ENCODE peak calls at places on chromosomes 16 and 17, in nine cellular contexts. P is Peyer's patch, R is spleen, I is stomach, W is adrenal gland, M is sigmoid colon, K is endothelial cell of umbilical vein, V is HepG2, A is HCT116. O is an unnamed sample.
A peak's percentile ranks its signal among the peaks of the same experiment; 100 is the strongest.

GRCh38 chr16:30760577-30761426 is 1.1 kb downstream of the CFAP119 start:
- DNase-seq in A (no peak), M (no peak), K (no peak), I (no peak), W (no peak), V (no peak), P (no peak), R (no peak), O (no peak)

GRCh38 chr17:45646288-45646988 is 137.7 kb upstream of the CRHR1 start:
- DNase-seq in W (no peak), R (peak; percentile 29), V (peak; percentile 27), I (no peak), P (no peak), A (no peak), K (no peak), M (no peak), O (no peak)

GRCh38 chr17:40963838-40964237 is 2.9 kb downstream of the KRT39 start:
- DNase-seq in V (no peak), W (no peak), M (no peak), A (no peak), K (peak; percentile 14), I (no peak), P (no peak), R (no peak), O (no peak)

GRCh38 chr16:23976091-23977001 is 140.6 kb downstream of the PRKCB start:
- DNase-seq in I (no peak), K (no peak), R (no peak), W (no peak), V (no peak), P (no peak), A (no peak), M (no peak), O (no peak)

GRCh38 chr16:17470871-17471744 is at the start of gene XYLT1:
- DNase-seq in P (peak; percentile 66), A (no peak), M (peak; percentile 94), I (peak; percentile 46), K (no peak), V (no peak), W (peak; percentile 79), R (peak; percentile 88), O (peak; percentile 77)

GRCh38 chr17:20852541-20853370 is 190.1 kb downstream of the USP22 start:
- DNase-seq in I (no peak), R (peak; percentile 72), P (no peak), V (no peak), W (no peak), K (no peak), M (peak; percentile 75), A (no peak), O (peak; percentile 46)

GRCh38 chr16:67883872-67884261 is 818 bp upstream of the NRN1L start:
- DNase-seq in W (peak; percentile 61), A (peak; percentile 29), I (peak; percentile 76), R (peak; percentile 92), V (peak; percentile 51), K (peak; percentile 48), M (peak; percentile 80), P (peak; percentile 77), O (peak; percentile 48)

GRCh38 chr16:12272264-12272663 is 295.7 kb downstream of the SNX29 start:
- DNase-seq in P (no peak), A (no peak), M (no peak), K (no peak), W (no peak), V (no peak), I (no peak), R (no peak), O (no peak)

GRCh38 chr16:29665294-29666077 is 2.4 kb downstream of the SPN start:
- DNase-seq in P (no peak), I (no peak), V (no peak), W (no peak), K (no peak), A (no peak), M (no peak), R (peak; percentile 76), O (no peak)

GRCh38 chr17:73667184-73667959 is 23.1 kb upstream of the SDK2 start:
- DNase-seq in I (no peak), R (no peak), A (no peak), K (no peak), W (no peak), V (no peak), P (no peak), M (no peak), O (no peak)

GRCh38 chr17:64213995-64214507 is 49.0 kb downstream of the TEX2 start:
- DNase-seq in R (no peak), V (no peak), M (no peak), I (no peak), K (peak; percentile 72), W (no peak), P (no peak), A (no peak), O (no peak)

GRCh38 chr17:39899215-39899614 is 19.2 kb downstream of the GSDMB start:
- DNase-seq in I (no peak), V (no peak), K (no peak), M (no peak), P (no peak), W (no peak), R (no peak), A (no peak), O (no peak)

GRCh38 chr16:89709716-89710480 is 8.4 kb upstream of the SPATA2L start:
- DNase-seq in W (no peak), M (no peak), P (peak; percentile 43), I (no peak), V (no peak), A (no peak), R (peak; percentile 75), K (no peak), O (no peak)

GRCh38 chr16:53372942-53373871 is 61.1 kb upstream of the RBL2 start:
- DNase-seq in W (no peak), M (no peak), R (peak; percentile 94), I (peak; percentile 85), A (peak; percentile 35), K (no peak), P (peak; percentile 88), V (no peak), O (no peak)

GRCh38 chr17:79388556-79389295 is 222.1 kb downstream of the RBFOX3 start:
- DNase-seq in A (peak; percentile 18), K (peak; percentile 33), R (peak; percentile 82), W (peak; percentile 60), M (no peak), P (peak; percentile 70), I (peak; percentile 64), V (peak; percentile 34), O (no peak)

GRCh38 chr17:69539781-69540319 is 125.4 kb downstream of the MAP2K6 start:
- DNase-seq in V (no peak), W (no peak), R (no peak), K (peak; percentile 97), P (no peak), M (no peak), I (no peak), A (no peak), O (no peak)

GRCh38 chr16:3106205-3106928 is 6.0 kb upstream of the ZNF205 start:
- DNase-seq in W (peak; percentile 91), M (peak; percentile 96), A (peak; percentile 84), K (peak; percentile 76), I (peak; percentile 95), V (peak; percentile 77), R (peak; percentile 96), P (peak; percentile 97), O (peak; percentile 89)
- TF ChIP-seq POLR2A in W (peak; percentile 56), M (no peak), A (peak; percentile 52), K (peak; percentile 56), I (no peak), V (peak; percentile 78), R (peak; percentile 41), P (peak; percentile 54), O (peak; percentile 64)

GRCh38 chr17:77281904-77282367 is 141.2 kb downstream of the SEC14L1 start:
- DNase-seq in K (no peak), W (no peak), I (peak; percentile 65), A (no peak), R (no peak), P (peak; percentile 70), M (no peak), V (no peak), O (no peak)
- TF ChIP-seq POLR2A in K (no peak), W (no peak), I (no peak), A (no peak), R (no peak), P (no peak), M (no peak), V (no peak), O (no peak)

DNA sequence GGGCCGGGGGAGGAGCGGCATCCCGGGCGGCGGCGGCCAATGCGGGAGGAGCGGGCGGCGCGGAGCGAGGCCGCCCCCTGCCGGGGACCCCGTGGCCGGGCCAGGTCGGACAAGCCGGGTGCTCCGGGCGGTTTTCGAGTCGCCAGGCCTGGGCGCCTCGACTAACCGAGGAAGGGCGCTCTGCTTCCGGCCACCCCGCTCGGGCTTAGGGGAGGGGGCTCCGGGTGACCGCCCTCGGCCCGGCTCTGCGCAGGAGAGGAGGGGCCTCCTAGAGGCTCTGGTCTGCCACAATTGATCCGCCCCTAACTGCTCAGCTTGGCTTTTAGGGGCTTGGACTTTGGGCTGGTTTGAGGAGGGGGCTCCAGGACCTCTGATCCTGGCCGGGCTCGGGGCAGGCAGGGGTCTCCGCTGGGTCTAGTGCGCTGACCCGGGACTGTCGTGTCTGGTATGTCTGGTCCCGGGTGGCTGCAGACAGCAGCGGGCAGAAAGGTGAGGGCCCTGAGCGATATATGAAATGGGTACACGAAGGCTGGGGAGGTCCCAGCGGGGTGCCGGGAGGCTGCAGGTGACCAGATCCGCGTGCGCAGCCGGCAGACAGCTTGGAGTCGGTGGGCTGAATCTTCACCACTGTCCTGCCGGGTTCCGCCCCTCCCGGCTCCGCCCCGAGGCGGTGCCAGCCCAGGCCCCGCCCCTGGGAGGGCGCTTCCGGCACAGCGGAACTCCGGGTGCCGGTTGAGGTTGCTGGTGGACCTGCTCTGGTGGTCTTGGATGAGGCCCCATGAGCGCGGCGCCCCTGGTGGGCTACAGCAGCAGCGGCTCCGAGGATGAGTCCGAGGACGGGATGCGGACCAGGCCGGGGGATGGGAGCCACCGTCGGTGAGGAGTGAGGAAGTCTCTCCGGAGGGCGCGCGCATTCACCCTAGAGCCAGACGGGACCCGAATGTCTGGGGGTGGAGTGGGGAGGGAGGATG is at the start of gene USB1:
- DNase-seq in A (peak; percentile 77), V (peak; percentile 88), W (peak; percentile 91), K (peak; percentile 74), I (peak; percentile 89), M (peak; percentile 92), R (peak; percentile 98), P (peak; percentile 93), O (peak; percentile 76)
- TF ChIP-seq POLR2A in A (peak; percentile 67), V (peak; percentile 68), W (no peak), K (peak; percentile 92), I (no peak), M (peak; percentile 69), R (peak; percentile 5), P (peak; percentile 80), O (peak; percentile 77)

DNA sequence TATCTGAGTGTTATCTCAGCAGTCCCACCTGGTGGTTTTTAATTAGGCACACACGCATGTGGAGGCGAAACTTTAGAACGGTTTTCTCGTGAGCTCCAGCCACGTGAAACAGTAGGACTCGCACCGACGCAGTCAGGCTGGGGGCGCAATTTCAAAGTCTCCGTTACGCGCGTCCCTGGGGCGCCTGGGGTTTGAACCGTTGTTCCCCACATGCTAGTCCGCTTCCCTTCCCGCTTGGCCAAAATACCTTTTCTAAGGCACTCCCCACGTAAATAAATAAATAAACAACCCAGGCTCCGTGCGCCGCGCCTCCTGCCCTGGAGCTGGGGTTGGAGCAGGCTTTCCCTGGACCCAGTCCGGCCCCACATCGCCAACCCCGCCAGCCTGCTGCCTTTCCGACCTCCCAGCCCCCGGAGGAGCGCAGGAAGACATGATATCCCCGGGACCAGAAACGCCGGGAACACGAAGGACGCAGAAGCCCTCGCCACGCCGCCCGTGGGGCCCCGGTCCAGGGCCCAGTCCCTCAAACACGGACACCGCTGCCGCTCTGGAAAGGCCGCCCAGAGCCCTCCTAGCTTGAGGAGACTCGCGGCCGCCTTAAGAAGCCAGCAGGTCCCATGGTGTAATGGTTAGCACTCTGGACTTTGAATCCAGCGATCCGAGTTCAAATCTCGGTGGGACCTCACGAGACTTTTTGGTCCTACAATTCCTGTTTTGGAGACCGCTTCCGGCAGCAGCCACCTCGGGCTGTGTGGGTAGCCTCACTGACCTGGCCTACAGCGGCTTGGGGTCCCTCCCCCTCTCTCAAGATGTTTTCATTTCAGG is 18.2 kb downstream of the GNGT2 start:
- DNase-seq in R (peak; percentile 97), I (peak; percentile 94), M (peak; percentile 97), K (peak; percentile 86), W (peak; percentile 93), P (peak; percentile 97), A (peak; percentile 89), V (peak; percentile 90), O (peak; percentile 92)
- TF ChIP-seq POLR2A in R (no peak), I (no peak), M (no peak), K (no peak), W (peak; percentile 24), P (no peak), A (no peak), V (no peak), O (no peak)

O was measured in uterus.